ENCODE peak calls at places on chromosomes 2 and 18, in four cellular contexts. One of them, this sample, is unnamed.
A peak's percentile ranks its signal among the peaks of the same experiment; 100 is the strongest.

GRCh38 chr2:19158211-19158610 is 200.2 kb downstream of the OSR1 start:
- DNase-seq in central memory CD4-positive, alpha-beta T cell: no peak
- DNase-seq in Calu3: no peak
- DNase-seq in neural crest cell: no peak
- DNase-seq in this sample: no peak

GRCh38 chr2:105757361-105757933 is 12.7 kb downstream of the NCK2 start:
- DNase-seq in Calu3: no peak
- DNase-seq in central memory CD4-positive, alpha-beta T cell: no peak
- DNase-seq in neural crest cell: no peak
- DNase-seq in this sample: no peak

GRCh38 chr2:38336619-38337018 is 40.5 kb downstream of the ATL2 start:
- DNase-seq in central memory CD4-positive, alpha-beta T cell: no peak
- DNase-seq in neural crest cell: no peak
- DNase-seq in Calu3: no peak
- DNase-seq in this sample: no peak

GRCh38 chr2:34492781-34493455 is 893.8 kb upstream of the FAM98A start:
- DNase-seq in central memory CD4-positive, alpha-beta T cell: no peak
- DNase-seq in Calu3: no peak
- DNase-seq in neural crest cell: no peak
- DNase-seq in this sample: no peak

GRCh38 chr2:232538671-232539070 is 821 bp upstream of the CHRNG start:
- DNase-seq in neural crest cell: no peak
- DNase-seq in central memory CD4-positive, alpha-beta T cell: no peak
- DNase-seq in Calu3: no peak
- DNase-seq in this sample: no peak

GRCh38 chr2:27737676-27738348 is 33.7 kb upstream of the MRPL33 start:
- DNase-seq in central memory CD4-positive, alpha-beta T cell: no peak
- DNase-seq in Calu3: no peak
- DNase-seq in neural crest cell: no peak
- DNase-seq in this sample: no peak

GRCh38 chr18:36401462-36401861 is 103.9 kb downstream of the FHOD3 start:
- DNase-seq in central memory CD4-positive, alpha-beta T cell: no peak
- DNase-seq in Calu3: no peak
- DNase-seq in neural crest cell: no peak
- DNase-seq in this sample: no peak

GRCh38 chr2:240569523-240569997 is 1.3 kb downstream of the RNPEPL1 start:
- DNase-seq in central memory CD4-positive, alpha-beta T cell: no peak
- DNase-seq in neural crest cell: no peak
- DNase-seq in Calu3: no peak
- DNase-seq in this sample: peak; percentile 18

GRCh38 chr18:28511421-28511821 is 334.5 kb upstream of the CDH2 start:
- DNase-seq in Calu3: no peak
- DNase-seq in central memory CD4-positive, alpha-beta T cell: no peak
- DNase-seq in neural crest cell: no peak
- DNase-seq in this sample: no peak

GRCh38 chr2:26946841-26947784 is 23.3 kb upstream of the MAPRE3 start:
- DNase-seq in Calu3: peak; percentile 52
- DNase-seq in neural crest cell: no peak
- DNase-seq in central memory CD4-positive, alpha-beta T cell: no peak
- DNase-seq in this sample: no peak

GRCh38 chr2:174338626-174339570 is 4.1 kb downstream of the SP9 start:
- DNase-seq in neural crest cell: peak; percentile 19
- DNase-seq in central memory CD4-positive, alpha-beta T cell: no peak
- DNase-seq in Calu3: no peak
- DNase-seq in this sample: no peak

GRCh38 chr2:55120634-55121359 is 70.5 kb upstream of the RTN4 start:
- DNase-seq in central memory CD4-positive, alpha-beta T cell: no peak
- DNase-seq in neural crest cell: peak; percentile 15
- DNase-seq in Calu3: no peak
- DNase-seq in this sample: peak; percentile 54

GRCh38 chr2:157989227-157989626 is 112.4 kb upstream of the UPP2 start:
- DNase-seq in Calu3: no peak
- DNase-seq in central memory CD4-positive, alpha-beta T cell: no peak
- DNase-seq in neural crest cell: no peak
- DNase-seq in this sample: no peak

GRCh38 chr2:88177556-88177955 is 7.4 kb downstream of the THNSL2 start:
- DNase-seq in Calu3: no peak
- DNase-seq in central memory CD4-positive, alpha-beta T cell: no peak
- DNase-seq in neural crest cell: no peak
- DNase-seq in this sample: no peak

GRCh38 chr2:190540048-190540447 is 5.5 kb upstream of the NEMP2 start:
- DNase-seq in Calu3: no peak
- DNase-seq in neural crest cell: no peak
- DNase-seq in central memory CD4-positive, alpha-beta T cell: no peak
- DNase-seq in this sample: no peak

GRCh38 chr2:67965246-67965645 is 97.6 kb downstream of the C1D start:
- DNase-seq in Calu3: no peak
- DNase-seq in central memory CD4-positive, alpha-beta T cell: no peak
- DNase-seq in neural crest cell: no peak
- DNase-seq in this sample: no peak

GRCh38 chr18:61893304-61893970 is 630 bp upstream of the RNF152 start:
- DNase-seq in central memory CD4-positive, alpha-beta T cell: peak; percentile 25
- DNase-seq in Calu3: peak; percentile 64
- DNase-seq in neural crest cell: peak; percentile 55
- DNase-seq in this sample: peak; percentile 81

GRCh38 chr2:101827246-101827645 is 129.7 kb downstream of the MAP4K4 start:
- DNase-seq in neural crest cell: no peak
- DNase-seq in central memory CD4-positive, alpha-beta T cell: no peak
- DNase-seq in Calu3: peak; percentile 45
- DNase-seq in this sample: no peak

GRCh38 chr2:221166283-221166682 is 405.8 kb downstream of the EPHA4 start:
- DNase-seq in central memory CD4-positive, alpha-beta T cell: no peak
- DNase-seq in Calu3: no peak
- DNase-seq in neural crest cell: no peak
- DNase-seq in this sample: no peak

GRCh38 chr2:53509827-53510785 is 257.5 kb upstream of the CHAC2 start:
- DNase-seq in Calu3: no peak
- DNase-seq in neural crest cell: no peak
- DNase-seq in central memory CD4-positive, alpha-beta T cell: no peak
- DNase-seq in this sample: no peak

GRCh38 chr18:51153659-51154371 is 43.7 kb downstream of the MEX3C start:
- DNase-seq in Calu3: no peak
- DNase-seq in neural crest cell: no peak
- DNase-seq in central memory CD4-positive, alpha-beta T cell: peak; percentile 34
- DNase-seq in this sample: no peak

GRCh38 chr2:158663796-158664195 is 131.3 kb upstream of the DAPL1 start:
- DNase-seq in neural crest cell: no peak
- DNase-seq in central memory CD4-positive, alpha-beta T cell: no peak
- DNase-seq in Calu3: no peak
- DNase-seq in this sample: no peak

GRCh38 chr2:32611366-32611765 is 16.5 kb upstream of the TTC27 start:
- DNase-seq in Calu3: no peak
- DNase-seq in central memory CD4-positive, alpha-beta T cell: no peak
- DNase-seq in neural crest cell: no peak
- DNase-seq in this sample: no peak

GRCh38 chr18:31624892-31625640 is 33.4 kb downstream of the TTR start:
- DNase-seq in neural crest cell: no peak
- DNase-seq in central memory CD4-positive, alpha-beta T cell: no peak
- DNase-seq in Calu3: no peak
- DNase-seq in this sample: no peak

GRCh38 chr18:5879479-5879882 is 15.8 kb downstream of the TMEM200C start:
- DNase-seq in neural crest cell: no peak
- DNase-seq in Calu3: no peak
- DNase-seq in central memory CD4-positive, alpha-beta T cell: no peak
- DNase-seq in this sample: no peak

GRCh38 chr2:78383576-78383975 is 641.9 kb upstream of the REG3G start:
- DNase-seq in neural crest cell: no peak
- DNase-seq in Calu3: no peak
- DNase-seq in central memory CD4-positive, alpha-beta T cell: no peak
- DNase-seq in this sample: no peak

GRCh38 chr2:51866361-51866760 is 834.4 kb upstream of the NRXN1 start:
- DNase-seq in central memory CD4-positive, alpha-beta T cell: no peak
- DNase-seq in Calu3: no peak
- DNase-seq in neural crest cell: no peak
- DNase-seq in this sample: no peak

GRCh38 chr2:175355246-175355645 is 173.7 kb upstream of the ATP5MC3 start:
- DNase-seq in Calu3: no peak
- DNase-seq in central memory CD4-positive, alpha-beta T cell: no peak
- DNase-seq in neural crest cell: no peak
- DNase-seq in this sample: no peak

GRCh38 chr18:55780591-55781071 is 192.6 kb upstream of the TCF4 start:
- DNase-seq in Calu3: no peak
- DNase-seq in central memory CD4-positive, alpha-beta T cell: no peak
- DNase-seq in neural crest cell: no peak
- DNase-seq in this sample: no peak

GRCh38 chr2:23221236-23221635 is 163.7 kb upstream of the KLHL29 start:
- DNase-seq in Calu3: no peak
- DNase-seq in neural crest cell: no peak
- DNase-seq in central memory CD4-positive, alpha-beta T cell: no peak
- DNase-seq in this sample: no peak

GRCh38 chr2:35294636-35295263 is 1060.8 kb upstream of the CRIM1 start:
- DNase-seq in central memory CD4-positive, alpha-beta T cell: no peak
- DNase-seq in neural crest cell: no peak
- DNase-seq in Calu3: no peak
- DNase-seq in this sample: no peak

GRCh38 chr2:86044614-86045013 is 61.1 kb downstream of the POLR1A start:
- DNase-seq in Calu3: no peak
- DNase-seq in neural crest cell: no peak
- DNase-seq in central memory CD4-positive, alpha-beta T cell: no peak
- DNase-seq in this sample: no peak